ENCODE peak calls at places on chromosomes 2 and 18, in nine cellular contexts. One of them, this sample, is unnamed.

GRCh38 chr2:176126929-176127768 is 2.4 kb upstream of the HOXD8 start:
- DNase-seq in choroid plexus epithelial cell: peak
- DNase-seq in amniotic stem cell: peak
- DNase-seq in stimulated activated naive CD8-positive, alpha-beta T cell treated with anti-CD3 and anti-CD28 coated beads, Interleukin-15, amount 100 ng/mL, for 72 hours: peak
- DNase-seq in MCF 10A: peak
- DNase-seq in activated naive CD4-positive, alpha-beta T cell: peak
- DNase-seq in AG04449: no peak
- DNase-seq in NCI-H1930: peak
- DNase-seq in upper lobe of right lung: peak
- DNase-seq in this sample: peak

GRCh38 chr2:109555346-109555900 is 58.3 kb downstream of the SEPTIN10 start:
- DNase-seq in stimulated activated naive CD8-positive, alpha-beta T cell treated with anti-CD3 and anti-CD28 coated beads, Interleukin-15, amount 100 ng/mL, for 72 hours: no peak
- DNase-seq in MCF 10A: no peak
- DNase-seq in amniotic stem cell: no peak
- DNase-seq in choroid plexus epithelial cell: no peak
- DNase-seq in upper lobe of right lung: no peak
- DNase-seq in activated naive CD4-positive, alpha-beta T cell: no peak
- DNase-seq in AG04449: no peak
- DNase-seq in NCI-H1930: no peak
- DNase-seq in this sample: no peak

GRCh38 chr2:64177315-64177714 is 33.1 kb upstream of the PELI1 start:
- DNase-seq in activated naive CD4-positive, alpha-beta T cell: no peak
- DNase-seq in amniotic stem cell: no peak
- DNase-seq in AG04449: no peak
- DNase-seq in choroid plexus epithelial cell: peak
- DNase-seq in upper lobe of right lung: no peak
- DNase-seq in MCF 10A: no peak
- DNase-seq in stimulated activated naive CD8-positive, alpha-beta T cell treated with anti-CD3 and anti-CD28 coated beads, Interleukin-15, amount 100 ng/mL, for 72 hours: no peak
- DNase-seq in NCI-H1930: no peak
- DNase-seq in this sample: no peak

GRCh38 chr2:215736653-215737290 is 276.6 kb downstream of the MREG start:
- DNase-seq in choroid plexus epithelial cell: peak
- DNase-seq in stimulated activated naive CD8-positive, alpha-beta T cell treated with anti-CD3 and anti-CD28 coated beads, Interleukin-15, amount 100 ng/mL, for 72 hours: no peak
- DNase-seq in AG04449: no peak
- DNase-seq in upper lobe of right lung: no peak
- DNase-seq in activated naive CD4-positive, alpha-beta T cell: no peak
- DNase-seq in NCI-H1930: no peak
- DNase-seq in amniotic stem cell: peak
- DNase-seq in MCF 10A: peak
- DNase-seq in this sample: no peak

GRCh38 chr2:88651646-88652045 is 24.4 kb upstream of the EIF2AK3 start:
- DNase-seq in upper lobe of right lung: no peak
- DNase-seq in MCF 10A: no peak
- DNase-seq in activated naive CD4-positive, alpha-beta T cell: no peak
- DNase-seq in NCI-H1930: no peak
- DNase-seq in choroid plexus epithelial cell: no peak
- DNase-seq in AG04449: no peak
- DNase-seq in stimulated activated naive CD8-positive, alpha-beta T cell treated with anti-CD3 and anti-CD28 coated beads, Interleukin-15, amount 100 ng/mL, for 72 hours: no peak
- DNase-seq in amniotic stem cell: no peak
- DNase-seq in this sample: no peak

GRCh38 chr2:120465989-120466703 is 120.2 kb downstream of the INHBB start:
- DNase-seq in activated naive CD4-positive, alpha-beta T cell: no peak
- DNase-seq in stimulated activated naive CD8-positive, alpha-beta T cell treated with anti-CD3 and anti-CD28 coated beads, Interleukin-15, amount 100 ng/mL, for 72 hours: no peak
- DNase-seq in NCI-H1930: peak
- DNase-seq in choroid plexus epithelial cell: peak
- DNase-seq in amniotic stem cell: no peak
- DNase-seq in MCF 10A: no peak
- DNase-seq in AG04449: no peak
- DNase-seq in upper lobe of right lung: peak
- DNase-seq in this sample: peak

GRCh38 chr2:24169031-24169430 is 5.8 kb upstream of the FAM228A start:
- DNase-seq in amniotic stem cell: no peak
- DNase-seq in activated naive CD4-positive, alpha-beta T cell: no peak
- DNase-seq in stimulated activated naive CD8-positive, alpha-beta T cell treated with anti-CD3 and anti-CD28 coated beads, Interleukin-15, amount 100 ng/mL, for 72 hours: no peak
- DNase-seq in choroid plexus epithelial cell: no peak
- DNase-seq in MCF 10A: no peak
- DNase-seq in AG04449: no peak
- DNase-seq in NCI-H1930: no peak
- DNase-seq in upper lobe of right lung: no peak
- DNase-seq in this sample: no peak

GRCh38 chr2:233928594-233929351 is 11.6 kb downstream of the TRPM8 start:
- DNase-seq in MCF 10A: peak
- DNase-seq in activated naive CD4-positive, alpha-beta T cell: no peak
- DNase-seq in upper lobe of right lung: no peak
- DNase-seq in NCI-H1930: peak
- DNase-seq in choroid plexus epithelial cell: peak
- DNase-seq in amniotic stem cell: no peak
- DNase-seq in AG04449: no peak
- DNase-seq in stimulated activated naive CD8-positive, alpha-beta T cell treated with anti-CD3 and anti-CD28 coated beads, Interleukin-15, amount 100 ng/mL, for 72 hours: no peak
- DNase-seq in this sample: peak

GRCh38 chr2:47187124-47187523 is 32.0 kb upstream of the STPG4 start:
- DNase-seq in stimulated activated naive CD8-positive, alpha-beta T cell treated with anti-CD3 and anti-CD28 coated beads, Interleukin-15, amount 100 ng/mL, for 72 hours: no peak
- DNase-seq in activated naive CD4-positive, alpha-beta T cell: no peak
- DNase-seq in upper lobe of right lung: no peak
- DNase-seq in choroid plexus epithelial cell: no peak
- DNase-seq in amniotic stem cell: no peak
- DNase-seq in NCI-H1930: no peak
- DNase-seq in AG04449: no peak
- DNase-seq in MCF 10A: no peak
- DNase-seq in this sample: no peak

GRCh38 chr18:77815666-77816338 is 566.2 kb downstream of the GALR1 start:
- DNase-seq in activated naive CD4-positive, alpha-beta T cell: no peak
- DNase-seq in amniotic stem cell: no peak
- DNase-seq in stimulated activated naive CD8-positive, alpha-beta T cell treated with anti-CD3 and anti-CD28 coated beads, Interleukin-15, amount 100 ng/mL, for 72 hours: no peak
- DNase-seq in NCI-H1930: no peak
- DNase-seq in AG04449: no peak
- DNase-seq in upper lobe of right lung: no peak
- DNase-seq in choroid plexus epithelial cell: no peak
- DNase-seq in MCF 10A: no peak
- DNase-seq in this sample: no peak

GRCh38 chr2:68027959-68028358 is 34.8 kb downstream of the C1D start:
- DNase-seq in AG04449: peak
- DNase-seq in activated naive CD4-positive, alpha-beta T cell: no peak
- DNase-seq in stimulated activated naive CD8-positive, alpha-beta T cell treated with anti-CD3 and anti-CD28 coated beads, Interleukin-15, amount 100 ng/mL, for 72 hours: no peak
- DNase-seq in upper lobe of right lung: no peak
- DNase-seq in MCF 10A: no peak
- DNase-seq in NCI-H1930: no peak
- DNase-seq in choroid plexus epithelial cell: no peak
- DNase-seq in amniotic stem cell: no peak
- DNase-seq in this sample: no peak

GRCh38 chr18:24270937-24271380 is 126.7 kb downstream of the OSBPL1A start:
- DNase-seq in AG04449: no peak
- DNase-seq in choroid plexus epithelial cell: peak
- DNase-seq in MCF 10A: peak
- DNase-seq in NCI-H1930: no peak
- DNase-seq in upper lobe of right lung: no peak
- DNase-seq in amniotic stem cell: no peak
- DNase-seq in activated naive CD4-positive, alpha-beta T cell: no peak
- DNase-seq in stimulated activated naive CD8-positive, alpha-beta T cell treated with anti-CD3 and anti-CD28 coated beads, Interleukin-15, amount 100 ng/mL, for 72 hours: no peak
- DNase-seq in this sample: no peak

GRCh38 chr2:6184532-6185302 is 492.5 kb downstream of the SOX11 start:
- DNase-seq in MCF 10A: no peak
- DNase-seq in AG04449: no peak
- DNase-seq in upper lobe of right lung: no peak
- DNase-seq in choroid plexus epithelial cell: peak
- DNase-seq in amniotic stem cell: no peak
- DNase-seq in NCI-H1930: no peak
- DNase-seq in activated naive CD4-positive, alpha-beta T cell: no peak
- DNase-seq in stimulated activated naive CD8-positive, alpha-beta T cell treated with anti-CD3 and anti-CD28 coated beads, Interleukin-15, amount 100 ng/mL, for 72 hours: no peak
- DNase-seq in this sample: no peak

GRCh38 chr18:55857961-55858360 is 270.0 kb upstream of the TCF4 start:
- DNase-seq in amniotic stem cell: no peak
- DNase-seq in AG04449: no peak
- DNase-seq in NCI-H1930: no peak
- DNase-seq in MCF 10A: no peak
- DNase-seq in choroid plexus epithelial cell: no peak
- DNase-seq in upper lobe of right lung: no peak
- DNase-seq in activated naive CD4-positive, alpha-beta T cell: no peak
- DNase-seq in stimulated activated naive CD8-positive, alpha-beta T cell treated with anti-CD3 and anti-CD28 coated beads, Interleukin-15, amount 100 ng/mL, for 72 hours: no peak
- DNase-seq in this sample: no peak

GRCh38 chr2:144943293-144943941 is 423.5 kb upstream of the ZEB2 start:
- DNase-seq in amniotic stem cell: no peak
- DNase-seq in choroid plexus epithelial cell: peak
- DNase-seq in stimulated activated naive CD8-positive, alpha-beta T cell treated with anti-CD3 and anti-CD28 coated beads, Interleukin-15, amount 100 ng/mL, for 72 hours: no peak
- DNase-seq in activated naive CD4-positive, alpha-beta T cell: no peak
- DNase-seq in MCF 10A: no peak
- DNase-seq in NCI-H1930: no peak
- DNase-seq in upper lobe of right lung: no peak
- DNase-seq in AG04449: no peak
- DNase-seq in this sample: no peak

GRCh38 chr2:234098675-234099195 is 48.2 kb downstream of the SPP2 start:
- DNase-seq in activated naive CD4-positive, alpha-beta T cell: no peak
- DNase-seq in choroid plexus epithelial cell: no peak
- DNase-seq in stimulated activated naive CD8-positive, alpha-beta T cell treated with anti-CD3 and anti-CD28 coated beads, Interleukin-15, amount 100 ng/mL, for 72 hours: no peak
- DNase-seq in MCF 10A: no peak
- DNase-seq in AG04449: no peak
- DNase-seq in NCI-H1930: no peak
- DNase-seq in amniotic stem cell: no peak
- DNase-seq in upper lobe of right lung: no peak
- DNase-seq in this sample: no peak

GRCh38 chr18:61833978-61834377 is 58.8 kb downstream of the RNF152 start:
- DNase-seq in upper lobe of right lung: no peak
- DNase-seq in choroid plexus epithelial cell: peak
- DNase-seq in AG04449: peak
- DNase-seq in NCI-H1930: no peak
- DNase-seq in amniotic stem cell: no peak
- DNase-seq in MCF 10A: no peak
- DNase-seq in activated naive CD4-positive, alpha-beta T cell: no peak
- DNase-seq in stimulated activated naive CD8-positive, alpha-beta T cell treated with anti-CD3 and anti-CD28 coated beads, Interleukin-15, amount 100 ng/mL, for 72 hours: no peak
- DNase-seq in this sample: no peak

GRCh38 chr2:213148572-213149331 is 2.7 kb downstream of the IKZF2 start:
- DNase-seq in stimulated activated naive CD8-positive, alpha-beta T cell treated with anti-CD3 and anti-CD28 coated beads, Interleukin-15, amount 100 ng/mL, for 72 hours: no peak
- DNase-seq in amniotic stem cell: no peak
- DNase-seq in NCI-H1930: no peak
- DNase-seq in MCF 10A: no peak
- DNase-seq in choroid plexus epithelial cell: no peak
- DNase-seq in activated naive CD4-positive, alpha-beta T cell: no peak
- DNase-seq in AG04449: no peak
- DNase-seq in upper lobe of right lung: no peak
- DNase-seq in this sample: no peak

GRCh38 chr2:239283961-239284801 is 116.6 kb downstream of the HDAC4 start:
- DNase-seq in choroid plexus epithelial cell: no peak
- DNase-seq in stimulated activated naive CD8-positive, alpha-beta T cell treated with anti-CD3 and anti-CD28 coated beads, Interleukin-15, amount 100 ng/mL, for 72 hours: no peak
- DNase-seq in MCF 10A: no peak
- DNase-seq in amniotic stem cell: no peak
- DNase-seq in upper lobe of right lung: peak
- DNase-seq in NCI-H1930: no peak
- DNase-seq in activated naive CD4-positive, alpha-beta T cell: no peak
- DNase-seq in AG04449: no peak
- DNase-seq in this sample: peak

GRCh38 chr2:95305341-95306058 is 8.4 kb downstream of the KCNIP3 start:
- DNase-seq in upper lobe of right lung: no peak
- DNase-seq in NCI-H1930: no peak
- DNase-seq in choroid plexus epithelial cell: no peak
- DNase-seq in MCF 10A: no peak
- DNase-seq in amniotic stem cell: no peak
- DNase-seq in AG04449: no peak
- DNase-seq in stimulated activated naive CD8-positive, alpha-beta T cell treated with anti-CD3 and anti-CD28 coated beads, Interleukin-15, amount 100 ng/mL, for 72 hours: no peak
- DNase-seq in activated naive CD4-positive, alpha-beta T cell: no peak
- DNase-seq in this sample: no peak

GRCh38 chr2:29114841-29115609 is at the start of gene CLIP4:
- DNase-seq in choroid plexus epithelial cell: peak
- DNase-seq in MCF 10A: peak
- DNase-seq in upper lobe of right lung: peak
- DNase-seq in AG04449: no peak
- DNase-seq in activated naive CD4-positive, alpha-beta T cell: peak
- DNase-seq in NCI-H1930: peak
- DNase-seq in stimulated activated naive CD8-positive, alpha-beta T cell treated with anti-CD3 and anti-CD28 coated beads, Interleukin-15, amount 100 ng/mL, for 72 hours: peak
- DNase-seq in amniotic stem cell: peak
- DNase-seq in this sample: no peak

GRCh38 chr2:138271467-138271866 is 230.1 kb upstream of the SPOPL start:
- DNase-seq in AG04449: no peak
- DNase-seq in MCF 10A: no peak
- DNase-seq in activated naive CD4-positive, alpha-beta T cell: no peak
- DNase-seq in choroid plexus epithelial cell: no peak
- DNase-seq in upper lobe of right lung: no peak
- DNase-seq in stimulated activated naive CD8-positive, alpha-beta T cell treated with anti-CD3 and anti-CD28 coated beads, Interleukin-15, amount 100 ng/mL, for 72 hours: no peak
- DNase-seq in amniotic stem cell: no peak
- DNase-seq in NCI-H1930: no peak
- DNase-seq in this sample: no peak

GRCh38 chr2:102101844-102102635 is 40.5 kb upstream of the IL1R1 start:
- DNase-seq in upper lobe of right lung: no peak
- DNase-seq in MCF 10A: no peak
- DNase-seq in stimulated activated naive CD8-positive, alpha-beta T cell treated with anti-CD3 and anti-CD28 coated beads, Interleukin-15, amount 100 ng/mL, for 72 hours: no peak
- DNase-seq in activated naive CD4-positive, alpha-beta T cell: no peak
- DNase-seq in NCI-H1930: no peak
- DNase-seq in choroid plexus epithelial cell: no peak
- DNase-seq in AG04449: no peak
- DNase-seq in amniotic stem cell: no peak
- DNase-seq in this sample: no peak

GRCh38 chr18:13501896-13502295 is 224.5 kb downstream of the FAM210A start:
- DNase-seq in MCF 10A: no peak
- DNase-seq in NCI-H1930: no peak
- DNase-seq in upper lobe of right lung: no peak
- DNase-seq in amniotic stem cell: no peak
- DNase-seq in stimulated activated naive CD8-positive, alpha-beta T cell treated with anti-CD3 and anti-CD28 coated beads, Interleukin-15, amount 100 ng/mL, for 72 hours: peak
- DNase-seq in AG04449: no peak
- DNase-seq in choroid plexus epithelial cell: no peak
- DNase-seq in activated naive CD4-positive, alpha-beta T cell: no peak
- DNase-seq in this sample: no peak

GRCh38 chr2:39994151-39994550 is 215.1 kb upstream of the THUMPD2 start:
- DNase-seq in activated naive CD4-positive, alpha-beta T cell: no peak
- DNase-seq in upper lobe of right lung: no peak
- DNase-seq in NCI-H1930: no peak
- DNase-seq in choroid plexus epithelial cell: peak
- DNase-seq in amniotic stem cell: peak
- DNase-seq in stimulated activated naive CD8-positive, alpha-beta T cell treated with anti-CD3 and anti-CD28 coated beads, Interleukin-15, amount 100 ng/mL, for 72 hours: no peak
- DNase-seq in MCF 10A: peak
- DNase-seq in AG04449: no peak
- DNase-seq in this sample: no peak

GRCh38 chr2:2639251-2640139 is 308.4 kb upstream of the MYT1L start:
- DNase-seq in upper lobe of right lung: peak
- DNase-seq in AG04449: no peak
- DNase-seq in amniotic stem cell: no peak
- DNase-seq in MCF 10A: no peak
- DNase-seq in choroid plexus epithelial cell: no peak
- DNase-seq in stimulated activated naive CD8-positive, alpha-beta T cell treated with anti-CD3 and anti-CD28 coated beads, Interleukin-15, amount 100 ng/mL, for 72 hours: no peak
- DNase-seq in activated naive CD4-positive, alpha-beta T cell: no peak
- DNase-seq in NCI-H1930: no peak
- DNase-seq in this sample: no peak

This sample was measured in endothelial cell.